ENCODE peak calls at places on chromosomes 13 and 19, in four cellular contexts. M is mucosa of descending colon, Y is aorta, Q is breast epithelium. I is an unnamed sample.

GRCh38 chr19:28009696-28010095 is 1203.3 kb downstream of the UQCRFS1 start:
- DNase-seq in M (no peak), Y (no peak), Q (no peak), I (no peak)

GRCh38 chr13:107203146-107203847 is 635.4 kb upstream of the ARGLU1 start:
- DNase-seq in M (peak; percentile 16), Y (no peak), Q (no peak), I (no peak)

GRCh38 chr19:33447336-33448158 is 74.0 kb downstream of the CEBPG start:
- DNase-seq in M (no peak), Y (peak; percentile 43), Q (peak; percentile 31), I (no peak)

GRCh38 chr13:30000373-30000770 is 150.0 kb upstream of the UBL3 start:
- DNase-seq in M (peak; percentile 60), Y (no peak), Q (no peak), I (peak; percentile 63)

GRCh38 chr19:778910-779653 is 18.2 kb upstream of the PTBP1 start:
- DNase-seq in M (no peak), Y (peak; percentile 69), Q (no peak), I (no peak)

GRCh38 chr19:38538793-38539528 is 78.8 kb downstream of the MAP4K1 start:
- DNase-seq in M (no peak), Y (no peak), Q (no peak), I (no peak)

GRCh38 chr19:1853295-1854031 is 5.2 kb upstream of the REXO1 start:
- DNase-seq in M (peak; percentile 93), Y (peak; percentile 86), Q (peak; percentile 87), I (peak; percentile 92)

GRCh38 chr13:51998723-51999471 is 12.4 kb downstream of the ATP7B start:
- DNase-seq in M (no peak), Y (no peak), Q (no peak), I (no peak)

GRCh38 chr19:15404780-15405211 is 14.0 kb downstream of the AKAP8L start:
- DNase-seq in M (no peak), Y (no peak), Q (no peak), I (no peak)

GRCh38 chr19:5093297-5093858 is 124.5 kb downstream of the KDM4B start:
- DNase-seq in M (no peak), Y (no peak), Q (no peak), I (no peak)

GRCh38 chr19:46618670-46619231 is 6.1 kb downstream of the PTGIR start:
- DNase-seq in M (no peak), Y (no peak), Q (no peak), I (no peak)

GRCh38 chr13:20714563-20715339 is 11.3 kb downstream of the IL17D start:
- DNase-seq in M (peak; percentile 10), Y (peak; percentile 80), Q (no peak), I (no peak)

GRCh38 chr19:945401-946252 is 19.8 kb downstream of the ARID3A start:
- DNase-seq in M (no peak), Y (no peak), Q (no peak), I (no peak)

GRCh38 chr19:47109541-47110375 is 3.8 kb downstream of the ZC3H4 start:
- DNase-seq in M (peak; percentile 55), Y (no peak), Q (no peak), I (peak; percentile 58)

GRCh38 chr19:13366529-13367143 is 139.6 kb downstream of the CACNA1A start:
- DNase-seq in M (no peak), Y (no peak), Q (no peak), I (no peak)

GRCh38 chr13:30730526-30730925 is 4.8 kb upstream of the ALOX5AP start:
- DNase-seq in M (no peak), Y (no peak), Q (no peak), I (no peak)

GRCh38 chr19:46962030-46962570 is 57.5 kb upstream of the NPAS1 start:
- DNase-seq in M (no peak), Y (peak; percentile 23), Q (no peak), I (no peak)

GRCh38 chr13:111789011-111789410 is 277.9 kb upstream of the SOX1 start:
- DNase-seq in M (no peak), Y (peak; percentile 33), Q (no peak), I (no peak)

GRCh38 chr13:28452755-28453154 is 42.2 kb downstream of the FLT1 start:
- DNase-seq in M (no peak), Y (no peak), Q (no peak), I (no peak)

GRCh38 chr13:63048648-63049047 is 1633.0 kb upstream of the PCDH20 start:
- DNase-seq in M (no peak), Y (no peak), Q (no peak), I (no peak)

DNA sequence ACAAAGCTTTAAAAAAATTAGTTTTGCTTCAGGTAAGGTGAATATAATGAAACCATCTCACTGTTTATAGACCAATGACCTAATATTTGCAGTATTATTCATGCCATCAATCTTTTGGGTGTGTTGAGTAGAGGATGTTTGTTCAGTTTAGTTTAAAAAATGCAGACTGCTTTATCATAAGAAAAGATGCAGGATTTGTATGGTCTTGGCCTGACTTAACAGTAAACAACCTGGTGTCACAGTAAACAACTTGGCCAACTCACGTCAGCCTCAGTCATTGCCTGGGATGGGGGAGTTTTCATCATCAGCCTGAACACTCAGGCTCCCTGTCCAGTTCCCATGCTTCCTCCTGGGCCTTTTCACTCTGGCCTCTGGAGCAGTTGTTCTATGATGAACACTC is 55.1 kb downstream of the LMO7 start:
- DNase-seq in M (no peak), Y (no peak), Q (no peak), I (no peak)
- H3K4me1 ChIP-seq in M (no peaks in the 10 kb centered on the region), Y (no peaks in the 10 kb centered on the region), Q (no peaks in the 10 kb centered on the region), I (no peaks in the 10 kb centered on the region)

GRCh38 chr13:102599451-102600012 is 2.7 kb downstream of the TPP2 start:
- DNase-seq in M (no peak), Y (no peak), Q (no peak), I (no peak)
- H3K4me3 ChIP-seq in M (no peak overlapping the region), Y (no peak overlapping the region), Q (no peak overlapping the region), I (no peak overlapping the region)

DNA sequence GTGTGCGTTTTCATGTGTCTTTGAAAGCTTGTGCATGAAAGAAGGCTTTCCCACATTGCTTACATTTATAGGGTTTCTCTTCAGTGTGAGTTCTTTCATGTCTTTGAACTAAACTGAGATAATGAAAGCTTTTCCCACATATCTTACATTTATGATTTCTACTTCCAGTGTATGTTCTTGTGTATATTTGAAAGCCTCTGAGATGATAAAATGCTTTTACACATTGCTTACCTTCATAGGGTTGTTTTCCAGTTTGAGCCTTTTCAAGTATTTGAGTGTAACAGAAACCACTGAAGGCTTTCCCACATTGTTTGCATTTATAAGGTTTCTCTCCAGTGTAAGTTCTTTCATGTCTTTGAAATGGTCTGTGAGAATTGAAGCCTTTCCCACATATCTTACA is 9.8 kb upstream of the ZNF441 start:
- DNase-seq in M (no peak), Y (no peak), Q (no peak), I (no peak)
- H3K9me3 ChIP-seq in M (peaks cover 12% of the 10 kb centered on the region), Y (peaks cover 4% of the 10 kb centered on the region), Q (peaks cover 6% of the 10 kb centered on the region), I (no peaks in the 10 kb centered on the region)

GRCh38 chr19:10095622-10095947 is 6.9 kb downstream of the ANGPTL6 start:
- DNase-seq in M (no peak), Y (no peak), Q (no peak), I (no peak)
- H3K4me1 ChIP-seq in M (peaks cover 3% of the 10 kb centered on the region), Y (no peaks in the 10 kb centered on the region), Q (no peaks in the 10 kb centered on the region), I (no peaks in the 10 kb centered on the region)

DNA sequence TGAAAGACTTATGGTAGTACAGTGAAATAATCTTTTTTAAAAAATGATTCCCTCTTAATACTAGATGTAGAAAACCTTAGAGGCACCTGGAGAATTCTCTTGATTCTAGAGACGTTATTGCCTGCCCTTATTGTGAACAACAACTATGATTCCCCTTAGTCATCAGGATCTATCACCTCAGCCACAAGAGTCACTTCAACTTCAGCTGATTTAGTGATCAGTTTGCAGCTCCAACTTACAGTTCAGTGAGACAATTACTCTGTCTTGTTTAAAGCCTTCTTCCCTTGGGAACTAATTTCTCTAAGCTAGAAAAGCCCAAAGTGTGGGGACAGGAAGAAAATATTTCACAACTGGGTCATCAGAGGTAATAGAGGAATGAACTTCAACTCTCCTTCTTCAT is 254.3 kb upstream of the SLITRK1 start:
- DNase-seq in M (no peak), Y (no peak), Q (no peak), I (no peak)
- H3K4me3 ChIP-seq in M (no peak overlapping the region), Y (no peak overlapping the region), Q (no peak overlapping the region), I (no peak overlapping the region)

GRCh38 chr19:18304194-18304495 is 18.7 kb downstream of the LSM4 start:
- DNase-seq in M (no peak), Y (no peak), Q (no peak), I (no peak)
- H3K9me3 ChIP-seq in M (no peaks in the 10 kb centered on the region), Y (no peaks in the 10 kb centered on the region), Q (no peaks in the 10 kb centered on the region), I (no peaks in the 10 kb centered on the region)

GRCh38 chr19:35801828-35802227 is 10.8 kb downstream of the PRODH2 start:
- DNase-seq in M (no peak), Y (no peak), Q (no peak), I (no peak)
- H3K4me1 ChIP-seq in M (no peaks in the 10 kb centered on the region), Y (no peaks in the 10 kb centered on the region), Q (no peaks in the 10 kb centered on the region), I (no peaks in the 10 kb centered on the region)

GRCh38 chr19:35039881-35040456 is 1.6 kb upstream of the HPN start:
- DNase-seq in M (no peak), Y (no peak), Q (no peak), I (no peak)
- H3K4me3 ChIP-seq in M (no peak overlapping the region), Y (no peak overlapping the region), Q (no peak overlapping the region), I (peak overlapping the region; percentile 15)

I was measured in colonic mucosa.